ENCODE peak calls at places on chromosomes 16 and 17, in four cellular contexts. C, N, M and J are unnamed samples.

GRCh38 chr17:2564876-2565275 is 28.6 kb upstream of the PAFAH1B1 start:
- DNase-seq in N (no peak), C (no peak), M (no peak), J (peak; percentile 35)

GRCh38 chr17:34303606-34304005 is 15.6 kb upstream of the CCL8 start:
- DNase-seq in M (no peak), C (no peak), N (no peak), J (no peak)

GRCh38 chr16:66604376-66605176 is at the start of gene CMTM3:
- DNase-seq in N (peak; percentile 73), C (peak; percentile 63), M (peak; percentile 50), J (peak; percentile 65)

GRCh38 chr17:32458367-32458766 is 14.1 kb downstream of the PSMD11 start:
- DNase-seq in N (no peak), C (no peak), M (no peak), J (no peak)

GRCh38 chr16:79656537-79657115 is 56.1 kb upstream of the MAF start:
- DNase-seq in C (no peak), M (no peak), N (no peak), J (no peak)

GRCh38 chr16:3065742-3066439 is 451 bp downstream of the IL32 start:
- DNase-seq in M (no peak), C (no peak), N (no peak), J (no peak)

GRCh38 chr17:10198509-10199249 is at the start of gene GAS7:
- DNase-seq in C (no peak), N (peak; percentile 78), M (peak; percentile 76), J (peak; percentile 75)

GRCh38 chr16:83932304-83932703 is 20.7 kb upstream of the OSGIN1 start:
- DNase-seq in C (no peak), N (no peak), M (no peak), J (no peak)

GRCh38 chr17:13597723-13598347 is 3.9 kb downstream of the HS3ST3A1 start:
- DNase-seq in C (peak; percentile 27), N (no peak), M (no peak), J (peak; percentile 65)

GRCh38 chr17:54901230-54901847 is 687 bp downstream of the TOM1L1 start:
- DNase-seq in N (no peak), C (no peak), M (no peak), J (no peak)

GRCh38 chr17:17028059-17028877 is 14.0 kb upstream of the MPRIP start:
- DNase-seq in M (no peak), C (no peak), N (no peak), J (peak; percentile 89)

GRCh38 chr16:89312194-89312593 is 94.7 kb downstream of the ZNF778 start:
- DNase-seq in M (no peak), C (no peak), N (no peak), J (peak; percentile 58)

GRCh38 chr16:88781140-88782077 is 3.6 kb downstream of the PIEZO1 start:
- DNase-seq in N (no peak), M (peak; percentile 62), C (no peak), J (no peak)

GRCh38 chr17:31653710-31654109 is 205.3 kb downstream of the COPRS start:
- DNase-seq in M (no peak), N (no peak), C (peak; percentile 14), J (no peak)

GRCh38 chr16:86073103-86073625 is 174.2 kb downstream of the IRF8 start:
- DNase-seq in M (no peak), N (no peak), C (no peak), J (no peak)

GRCh38 chr16:85279874-85280545 is 167.7 kb upstream of the CIBAR2 start:
- DNase-seq in M (peak; percentile 70), C (no peak), N (no peak), J (peak; percentile 86)

DNA sequence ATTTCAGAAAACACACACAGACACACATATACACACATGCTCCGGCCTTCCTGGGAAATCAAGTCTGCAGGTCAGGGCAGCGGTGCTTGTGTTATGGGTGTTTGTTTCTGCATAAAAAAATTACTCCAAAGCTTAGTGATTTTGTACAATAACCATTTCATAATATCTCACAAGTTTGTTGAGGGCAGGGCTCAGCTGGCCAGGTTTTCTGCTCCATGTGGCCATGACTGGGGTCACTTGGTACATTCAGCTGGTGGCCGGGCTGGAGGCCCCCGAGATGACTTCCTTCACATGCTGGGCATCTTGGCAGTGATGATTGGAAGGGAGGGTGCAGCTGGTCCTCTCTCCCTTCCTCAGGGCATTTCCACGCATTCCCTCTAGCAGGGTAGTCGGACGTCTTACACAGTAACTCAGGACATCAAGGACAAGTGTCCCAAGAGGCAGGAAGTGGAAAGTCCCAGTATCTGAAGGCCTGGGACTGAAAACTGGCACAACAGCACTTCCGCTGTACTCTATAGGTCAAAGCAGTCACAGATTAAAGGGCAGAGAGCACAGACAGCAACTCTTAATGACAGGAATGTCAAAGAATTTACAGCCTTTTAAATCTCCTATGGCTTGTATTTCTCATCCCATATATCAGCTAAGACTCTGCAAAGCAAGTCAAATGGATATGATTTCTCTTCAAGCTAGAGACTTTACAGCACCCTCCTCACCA is 127.4 kb downstream of the ZNF18 start:
- DNase-seq in C (no peak), N (no peak), M (no peak), J (no peak)
- H3K4me1 ChIP-seq in C (no peaks in the 10 kb centered on the region), N (no peaks in the 10 kb centered on the region), M (no peaks in the 10 kb centered on the region), J (no peaks in the 10 kb centered on the region)

GRCh38 chr16:31331141-31331764 is 23.7 kb upstream of the ITGAX start:
- DNase-seq in M (no peak), C (no peak), N (no peak), J (no peak)
- H3K4me3 ChIP-seq in M (peak overlapping the region; percentile 25), C (no peak overlapping the region), N (no peak overlapping the region), J (no peak overlapping the region)

GRCh38 chr16:22786691-22787090 is 27.3 kb upstream of the HS3ST2 start:
- DNase-seq in C (no peak), N (no peak), M (no peak), J (no peak)

GRCh38 chr16:22787456-22788189 is 26.3 kb upstream of the HS3ST2 start:
- DNase-seq in C (no peak), N (no peak), M (no peak), J (no peak)

GRCh38 chr16:22786284-22786683 is 27.7 kb upstream of the HS3ST2 start:
- DNase-seq in C (no peak), N (no peak), M (no peak), J (no peak)

GRCh38 chr16:22789281-22789945 is 24.5 kb upstream of the HS3ST2 start:
- DNase-seq in C (no peak), M (no peak), N (no peak), J (no peak)

GRCh38 chr16:22788190-22788530 is 25.8 kb upstream of the HS3ST2 start:
- DNase-seq in C (no peak), N (no peak), M (no peak), J (no peak)
- H3K4me1 ChIP-seq in C (no peaks in the 10 kb centered on the region), N (no peaks in the 10 kb centered on the region), M (peaks cover 5% of the 10 kb centered on the region), J (no peaks in the 10 kb centered on the region)

DNA sequence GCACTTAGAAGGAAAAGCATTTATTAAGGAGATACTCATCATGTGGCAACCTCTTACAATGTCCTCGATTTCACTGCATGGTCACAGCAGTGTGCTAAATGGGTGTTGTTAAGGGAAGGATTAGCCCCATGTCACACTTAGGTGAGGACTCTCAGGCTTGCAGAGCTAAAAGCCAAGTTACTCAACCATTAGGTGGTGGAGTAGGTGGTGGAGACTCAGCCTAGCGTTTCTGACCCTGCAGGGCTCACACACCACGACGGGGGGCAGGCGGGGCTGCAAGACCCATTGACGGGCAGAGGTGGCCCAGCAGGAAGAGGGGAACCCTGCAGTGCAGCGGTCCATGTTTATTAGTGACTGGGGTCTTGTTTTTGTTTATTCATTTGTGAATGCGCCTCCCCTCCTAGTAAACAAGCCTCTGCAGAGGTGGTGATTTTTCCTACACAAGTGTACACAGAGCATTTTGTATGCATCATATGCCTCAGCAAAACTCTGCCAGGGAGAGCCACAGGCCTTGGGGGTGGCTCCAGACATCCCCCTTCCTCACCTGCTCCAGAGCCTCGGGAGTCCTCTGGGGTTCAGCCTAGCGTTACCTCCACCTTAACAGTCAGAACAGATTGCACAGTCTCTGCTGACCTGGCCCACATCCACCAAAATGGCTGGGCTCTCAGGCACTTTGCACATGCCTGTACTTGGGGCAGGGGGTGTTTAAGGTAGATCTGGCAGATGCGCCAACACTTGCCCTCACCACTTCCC is 216.7 kb downstream of the C16orf95 start:
- DNase-seq in N (no peak), C (no peak), M (no peak), J (no peak)
- H3K4me3 ChIP-seq in N (no peak overlapping the region), C (no peak overlapping the region), M (no peak overlapping the region), J (no peak overlapping the region)

DNA sequence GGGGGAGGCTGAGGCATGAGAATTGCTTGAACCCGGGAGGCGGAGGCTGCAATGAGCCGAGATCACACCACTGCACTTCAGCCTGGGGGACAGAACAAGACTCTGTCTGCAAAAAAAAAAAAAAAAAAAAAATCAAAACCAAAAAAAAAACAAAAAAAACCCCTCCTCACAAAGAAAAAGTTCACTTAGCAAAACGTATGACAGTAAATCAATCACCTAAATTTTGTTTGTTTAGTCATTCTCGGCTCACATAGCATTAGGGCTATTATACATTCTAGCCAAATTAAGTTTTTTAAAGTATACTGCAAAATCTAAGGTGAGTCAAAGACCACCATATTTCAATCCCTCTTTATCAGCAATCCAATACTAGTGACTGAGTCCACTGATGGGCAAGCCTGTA is 5.7 kb downstream of the ZNF652 start:
- DNase-seq in M (no peak), C (no peak), N (no peak), J (no peak)
- H3K4me1 ChIP-seq in M (peaks cover 11% of the 10 kb centered on the region), C (peaks cover 14% of the 10 kb centered on the region), N (no peaks in the 10 kb centered on the region), J (peaks cover 43% of the 10 kb centered on the region)

DNA sequence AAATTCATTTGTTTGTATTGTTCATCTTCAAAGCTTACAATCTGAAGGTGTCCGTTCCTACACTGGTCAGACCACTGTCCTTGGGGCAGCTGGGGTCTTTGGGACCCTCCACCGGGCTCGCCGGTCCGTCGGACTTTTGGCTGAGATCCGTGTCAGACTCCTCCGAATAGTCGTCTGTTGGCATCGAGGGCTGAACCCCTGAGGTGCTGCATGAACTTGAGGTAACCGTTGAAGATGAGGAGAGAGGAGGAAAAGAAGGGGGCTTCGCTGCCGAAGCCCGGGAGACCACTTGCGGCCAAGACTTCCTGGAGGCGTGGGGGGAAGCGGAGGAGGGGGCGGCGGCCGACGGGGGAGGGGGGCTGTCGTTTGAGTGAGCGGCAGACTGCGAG is 260.8 kb downstream of the ZFHX3 start:
- DNase-seq in C (no peak), M (no peak), N (no peak), J (peak; percentile 32)
- H3K4me3 ChIP-seq in C (peak overlapping the region; percentile 53), M (peak overlapping the region; percentile 62), N (peak overlapping the region; percentile 53), J (peak overlapping the region; percentile 45)

GRCh38 chr17:58343131-58343530 is 8.9 kb downstream of the SUPT4H1 start:
- DNase-seq in C (no peak), M (no peak), N (no peak), J (no peak)
- H3K4me1 ChIP-seq in C (peaks cover 4% of the 10 kb centered on the region), M (peaks cover under 1% of the 10 kb centered on the region), N (no peaks in the 10 kb centered on the region), J (no peaks in the 10 kb centered on the region)

DNA sequence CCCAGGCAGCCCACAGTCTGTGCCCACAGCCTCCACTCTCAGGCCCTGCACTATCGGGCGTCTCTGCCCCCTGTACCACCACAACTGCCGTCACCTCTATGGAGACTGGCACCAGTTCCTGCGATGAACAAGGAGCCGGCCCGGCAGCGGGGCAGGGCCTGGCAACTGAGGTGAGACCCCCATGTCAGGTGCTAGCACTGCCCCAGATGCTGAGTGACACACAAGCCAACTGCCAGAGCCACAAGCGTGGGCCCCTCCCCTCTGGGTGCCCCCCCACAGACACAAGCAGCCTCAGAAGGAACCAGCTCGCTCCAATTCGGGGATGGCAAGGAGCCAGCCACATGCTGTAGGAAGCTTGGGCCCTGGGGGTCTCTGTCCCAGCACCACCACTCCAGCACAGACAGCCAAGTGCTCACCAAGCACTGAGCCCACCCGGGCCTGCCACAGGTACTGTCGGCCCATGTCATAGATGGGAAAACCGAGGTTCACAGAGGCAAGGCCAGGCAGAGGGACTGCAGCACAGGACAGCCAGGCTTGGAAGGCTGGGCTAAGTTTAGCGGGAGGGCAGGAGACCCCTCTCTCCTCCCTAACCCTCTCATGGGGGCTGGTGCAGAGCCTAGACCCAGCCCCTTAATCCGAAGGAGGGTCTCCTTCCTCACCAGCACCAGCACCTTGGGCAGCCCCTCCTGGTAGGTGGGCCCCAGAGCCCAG is 1.4 kb upstream of the PVALEF start:
- DNase-seq in M (no peak), C (no peak), N (no peak), J (no peak)
- H3K4me3 ChIP-seq in M (no peak overlapping the region), C (no peak overlapping the region), N (no peak overlapping the region), J (no peak overlapping the region)

GRCh38 chr17:50037321-50038107 is 18.4 kb upstream of the ITGA3 start:
- DNase-seq in M (peak; percentile 69), C (no peak), N (peak; percentile 78), J (peak; percentile 52)
- H3K4me1 ChIP-seq in M (peaks cover 45% of the 10 kb centered on the region), C (no peaks in the 10 kb centered on the region), N (peaks cover 15% of the 10 kb centered on the region), J (peaks cover 6% of the 10 kb centered on the region)